ENCODE peak calls at places on chromosomes 11 and 22, in seven cellular contexts. Y is H1, K is MM.1S, N is fibroblast of lung, R is endothelial cell of umbilical vein, S is H9, V is IMR-90. Z is an unnamed sample.

GRCh38 chr11:14953904-14954303 is 18.2 kb downstream of the CALCA start:
- DNase-seq in Y (no peak), K (no peak), N (no peak), R (no peak), S (no peak), V (no peak), Z (no peak)

GRCh38 chr11:119897046-119897440 is 168.0 kb upstream of the NECTIN1 start:
- DNase-seq in Y (no peak), K (no peak), N (no peak), R (no peak), S (no peak), V (no peak), Z (no peak)

GRCh38 chr22:23113847-23114720 is 27.7 kb downstream of the RSPH14 start:
- DNase-seq in Y (no peak), K (no peak), N (no peak), R (no peak), S (no peak), V (no peak), Z (no peak)

GRCh38 chr11:83410605-83411565 is 124.7 kb upstream of the CCDC90B start:
- DNase-seq in Y (no peak), K (no peak), N (no peak), R (no peak), S (no peak), V (no peak), Z (no peak)

GRCh38 chr11:123083623-123084029 is 21.7 kb upstream of the HSPA8 start:
- DNase-seq in Y (no peak), K (no peak), N (peak; percentile 95), R (peak; percentile 96), S (no peak), V (peak; percentile 99), Z (peak; percentile 97)

GRCh38 chr11:1395773-1396374 is 6.1 kb downstream of the BRSK2 start:
- DNase-seq in Y (no peak), K (no peak), N (no peak), R (no peak), S (no peak), V (no peak), Z (no peak)

GRCh38 chr22:46033256-46034200 is 56.6 kb upstream of the WNT7B start:
- DNase-seq in Y (no peak), K (no peak), N (peak; percentile 59), R (peak; percentile 20), S (no peak), V (peak; percentile 72), Z (peak; percentile 64)

GRCh38 chr11:19441752-19442553 is 201.2 kb upstream of the E2F8 start:
- DNase-seq in Y (no peak), K (peak; percentile 75), N (peak; percentile 98), R (peak; percentile 94), S (no peak), V (peak; percentile 98), Z (peak; percentile 95)

GRCh38 chr22:20170170-20170569 is 19.3 kb upstream of the CCDC188 start:
- DNase-seq in Y (no peak), K (no peak), N (no peak), R (no peak), S (no peak), V (no peak), Z (no peak)

GRCh38 chr11:28529540-28530410 is 421.6 kb downstream of the METTL15 start:
- DNase-seq in Y (no peak), K (peak; percentile 58), N (peak; percentile 65), R (peak; percentile 65), S (no peak), V (peak; percentile 82), Z (peak; percentile 71)

GRCh38 chr11:131691558-131692041 is 321.2 kb downstream of the NTM start:
- DNase-seq in Y (no peak), K (peak; percentile 63), N (peak; percentile 20), R (peak; percentile 34), S (peak; percentile 68), V (peak; percentile 11), Z (peak; percentile 76)

GRCh38 chr11:76181371-76181770 is 24.9 kb downstream of the WNT11 start:
- DNase-seq in Y (no peak), K (no peak), N (no peak), R (no peak), S (peak; percentile 52), V (no peak), Z (no peak)

GRCh38 chr11:59614277-59615131 is 1.1 kb downstream of the OSBP start:
- DNase-seq in Y (no peak), K (no peak), N (no peak), R (peak; percentile 26), S (no peak), V (no peak), Z (peak; percentile 42)

GRCh38 chr22:41223535-41223934 is 17.2 kb downstream of the CHADL start:
- DNase-seq in Y (no peak), K (no peak), N (no peak), R (no peak), S (no peak), V (no peak), Z (no peak)

GRCh38 chr11:465896-466538 is 15.9 kb downstream of the PTDSS2 start:
- DNase-seq in Y (no peak), K (no peak), N (no peak), R (peak; percentile 26), S (no peak), V (no peak), Z (no peak)

GRCh38 chr11:109914038-109914437 is 179.2 kb upstream of the ZC3H12C start:
- DNase-seq in Y (no peak), K (no peak), N (no peak), R (no peak), S (no peak), V (no peak), Z (no peak)

GRCh38 chr22:45882881-45883810 is 93.8 kb downstream of the WNT7B start:
- DNase-seq in Y (no peak), K (no peak), N (no peak), R (no peak), S (peak; percentile 20), V (no peak), Z (no peak)

GRCh38 chr11:33256808-33257159 is 397 bp upstream of the HIPK3 start:
- DNase-seq in Y (no peak), K (no peak), N (no peak), R (no peak), S (no peak), V (no peak), Z (no peak)

GRCh38 chr11:43852057-43852636 is 28.5 kb upstream of the ALKBH3 start:
- DNase-seq in Y (peak; percentile 34), K (peak; percentile 67), N (peak; percentile 66), R (peak; percentile 78), S (peak; percentile 67), V (peak; percentile 88), Z (peak; percentile 76)

GRCh38 chr11:3058753-3059664 is 1.8 kb upstream of the CARS1 start:
- DNase-seq in Y (no peak), K (no peak), N (peak; percentile 86), R (peak; percentile 66), S (peak; percentile 71), V (peak; percentile 92), Z (peak; percentile 97)
- H3K27ac ChIP-seq in Y (no peak overlapping the region), K (peak overlapping the region; percentile 33), N (peak overlapping the region; percentile 61), R (no peak overlapping the region), S (no peak overlapping the region), V (peak overlapping the region; percentile 71), Z (peak overlapping the region; percentile 84)

DNA sequence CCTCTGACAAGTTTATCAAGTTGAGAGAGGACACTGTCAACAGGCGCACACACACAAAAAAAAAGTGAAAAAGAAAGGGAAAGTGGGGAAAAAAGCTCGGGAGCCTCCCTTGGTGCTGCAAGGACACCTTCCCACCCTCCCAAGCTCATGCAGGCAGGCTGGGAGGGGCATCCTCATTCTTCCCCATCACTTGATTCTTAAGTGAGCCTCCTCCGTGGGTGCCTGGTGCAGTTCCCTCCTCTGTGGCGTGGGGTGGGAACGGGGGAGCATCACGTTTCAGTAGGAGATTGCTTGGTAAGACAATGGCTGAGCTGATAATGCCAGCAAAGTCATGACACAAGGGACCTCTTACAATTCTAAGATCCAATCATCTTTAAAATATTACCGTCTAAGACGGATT is 108.8 kb downstream of the NXPE2 start:
- DNase-seq in Y (no peak), K (no peak), N (no peak), R (no peak), S (no peak), V (no peak), Z (no peak)
- H2AFZ ChIP-seq in Y (no peak overlapping the region), K (no peak overlapping the region), N (no peak overlapping the region), R (no peak overlapping the region), S (no peak overlapping the region), V (no peak overlapping the region), Z (no peak overlapping the region)

GRCh38 chr11:92279056-92279455 is 54.4 kb downstream of the FAT3 start:
- DNase-seq in Y (no peak), K (no peak), N (no peak), R (no peak), S (no peak), V (no peak), Z (no peak)
- H3K27ac ChIP-seq in Y (no peak overlapping the region), K (no peak overlapping the region), N (no peak overlapping the region), R (no peak overlapping the region), S (no peak overlapping the region), V (no peak overlapping the region), Z (no peak overlapping the region)

GRCh38 chr11:127996825-127997224 is 590.5 kb downstream of the ETS1 start:
- DNase-seq in Y (no peak), K (no peak), N (peak; percentile 69), R (no peak), S (no peak), V (peak; percentile 60), Z (peak; percentile 72)

GRCh38 chr11:127998421-127998820 is 588.9 kb downstream of the ETS1 start:
- DNase-seq in Y (no peak), K (no peak), N (peak; percentile 16), R (no peak), S (no peak), V (peak; percentile 45), Z (no peak)

GRCh38 chr11:127994736-127995135 is 592.6 kb downstream of the ETS1 start:
- DNase-seq in Y (no peak), K (no peak), N (peak; percentile 90), R (no peak), S (no peak), V (peak; percentile 69), Z (peak; percentile 71)

DNA sequence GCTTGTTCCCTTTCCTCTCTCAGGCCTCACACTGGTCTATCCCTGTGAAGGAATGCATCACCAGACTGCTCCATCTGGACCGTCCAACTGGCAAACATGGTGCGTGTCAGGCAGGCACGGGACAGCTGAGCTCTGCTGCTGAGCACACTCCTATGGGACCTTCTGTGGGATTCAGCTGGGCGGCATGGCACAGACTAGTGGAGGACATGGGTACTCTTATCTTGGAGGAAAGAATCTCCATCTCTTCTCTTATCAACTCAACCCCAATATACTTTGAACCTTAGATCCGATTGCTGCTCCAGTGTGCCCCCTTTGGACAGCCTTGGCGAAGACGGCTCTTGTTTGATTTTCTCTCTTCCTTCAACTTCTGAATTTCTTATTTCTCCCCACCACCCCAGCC is 593.6 kb downstream of the ETS1 start:
- DNase-seq in Y (peak; percentile 7), K (no peak), N (no peak), R (no peak), S (peak; percentile 51), V (no peak), Z (no peak)
- H2AFZ ChIP-seq in Y (peak overlapping the region; percentile 38), K (no peak overlapping the region), N (no peak overlapping the region), R (no peak overlapping the region), S (no peak overlapping the region), V (peak overlapping the region; percentile 25), Z (no peak overlapping the region)

GRCh38 chr11:66920978-66921784 is 37.0 kb downstream of the PC start:
- DNase-seq in Y (no peak), K (no peak), N (no peak), R (no peak), S (no peak), V (no peak), Z (no peak)
- H3K27ac ChIP-seq in Y (peak overlapping the region; percentile 20), K (no peak overlapping the region), N (no peak overlapping the region), R (no peak overlapping the region), S (no peak overlapping the region), V (no peak overlapping the region), Z (no peak overlapping the region)